ENCODE peak calls at places on chromosomes 6 and 20, in nine cellular contexts. B is GM13976, F is HS-27A, R is GM18507, E is MCF 10A, C is colonic mucosa, A is esophagus muscularis mucosa, K is hippocampal formation, P is epithelial cell of esophagus. Q is an unnamed sample.

GRCh38 chr6:138237463-138237862 is 19.2 kb upstream of the PBOV1 start:
- DNase-seq in B (no peak), F (no peak), R (no peak), E (no peak), C (no peak), A (no peak), K (no peak), P (no peak), Q (no peak)

GRCh38 chr6:108168026-108168463 is 2.2 kb downstream of the NR2E1 start:
- DNase-seq in B (no peak), F (no peak), R (no peak), E (no peak), C (no peak), A (no peak), K (no peak), P (no peak), Q (no peak)

GRCh38 chr20:33130553-33130952 is 37.4 kb upstream of the BPIFA2 start:
- DNase-seq in B (no peak), F (no peak), R (no peak), E (peak), C (no peak), A (no peak), K (no peak), P (peak), Q (no peak)

GRCh38 chr6:14316911-14317535 is 199.5 kb downstream of the CD83 start:
- DNase-seq in B (peak), F (no peak), R (no peak), E (no peak), C (peak), A (no peak), K (no peak), P (no peak), Q (peak)

GRCh38 chr20:50535162-50535561 is 25.0 kb downstream of the PTPN1 start:
- DNase-seq in B (no peak), F (no peak), R (no peak), E (no peak), C (no peak), A (no peak), K (no peak), P (no peak), Q (no peak)

GRCh38 chr6:127384007-127384406 is 40.6 kb upstream of the ECHDC1 start:
- DNase-seq in B (no peak), F (no peak), R (no peak), E (no peak), C (no peak), A (no peak), K (no peak), P (no peak), Q (no peak)

GRCh38 chr6:160400426-160400825 is 52.2 kb downstream of the SLC22A3 start:
- DNase-seq in B (no peak), F (no peak), R (no peak), E (peak), C (no peak), A (no peak), K (no peak), P (no peak), Q (no peak)

GRCh38 chr6:5153186-5153585 is 68.0 kb downstream of the PPP1R3G start:
- DNase-seq in B (no peak), F (no peak), R (no peak), E (no peak), C (no peak), A (no peak), K (no peak), P (no peak), Q (no peak)

GRCh38 chr6:170553686-170554085 is 483 bp upstream of the TBP start:
- DNase-seq in B (peak), F (no peak), R (no peak), E (no peak), C (no peak), A (no peak), K (no peak), P (no peak), Q (peak)

GRCh38 chr20:58817748-58818147 is 33.0 kb downstream of the GNAS-AS1 start:
- DNase-seq in B (no peak), F (no peak), R (no peak), E (no peak), C (no peak), A (no peak), K (no peak), P (no peak), Q (no peak)

Q was measured in GM10248.